ENCODE peak calls at places on chromosomes 7 and 10, in eight cellular contexts. One of them, this sample, is unnamed.

GRCh38 chr10:125174360-125174759 is 14.0 kb upstream of the CTBP2 start:
- DNase-seq in AG04450: no peak
- DNase-seq in B cell: no peak
- DNase-seq in NCI-H1105: no peak
- DNase-seq in COR-L47: no peak
- DNase-seq in stimulated activated CD8-positive, alpha-beta memory T cell treated with anti-CD3 and anti-CD28 coated beads, Interleukin-4, amount 100 ng/mL, for 4 hours: no peak
- DNase-seq in germinal center: no peak
- DNase-seq in HFFc6: no peak
- DNase-seq in this sample: no peak

GRCh38 chr10:84452006-84452405 is 123.6 kb downstream of the CCSER2 start:
- DNase-seq in stimulated activated CD8-positive, alpha-beta memory T cell treated with anti-CD3 and anti-CD28 coated beads, Interleukin-4, amount 100 ng/mL, for 4 hours: no peak
- DNase-seq in germinal center: no peak
- DNase-seq in NCI-H1105: no peak
- DNase-seq in COR-L47: no peak
- DNase-seq in B cell: no peak
- DNase-seq in HFFc6: peak
- DNase-seq in AG04450: no peak
- DNase-seq in this sample: peak

GRCh38 chr7:41045556-41046123 is 657.2 kb downstream of the INHBA start:
- DNase-seq in HFFc6: no peak
- DNase-seq in B cell: no peak
- DNase-seq in NCI-H1105: no peak
- DNase-seq in AG04450: no peak
- DNase-seq in COR-L47: peak
- DNase-seq in germinal center: no peak
- DNase-seq in stimulated activated CD8-positive, alpha-beta memory T cell treated with anti-CD3 and anti-CD28 coated beads, Interleukin-4, amount 100 ng/mL, for 4 hours: no peak
- DNase-seq in this sample: no peak

GRCh38 chr10:87058171-87058570 is 36.5 kb downstream of the GLUD1 start:
- DNase-seq in NCI-H1105: no peak
- DNase-seq in germinal center: no peak
- DNase-seq in stimulated activated CD8-positive, alpha-beta memory T cell treated with anti-CD3 and anti-CD28 coated beads, Interleukin-4, amount 100 ng/mL, for 4 hours: no peak
- DNase-seq in AG04450: no peak
- DNase-seq in B cell: no peak
- DNase-seq in HFFc6: no peak
- DNase-seq in COR-L47: no peak
- DNase-seq in this sample: peak

GRCh38 chr10:89278034-89278535 is 23.8 kb upstream of the IFIT2 start:
- DNase-seq in AG04450: peak
- DNase-seq in HFFc6: peak
- DNase-seq in NCI-H1105: no peak
- DNase-seq in stimulated activated CD8-positive, alpha-beta memory T cell treated with anti-CD3 and anti-CD28 coated beads, Interleukin-4, amount 100 ng/mL, for 4 hours: no peak
- DNase-seq in B cell: no peak
- DNase-seq in germinal center: no peak
- DNase-seq in COR-L47: no peak
- DNase-seq in this sample: peak

GRCh38 chr10:74213019-74213418 is 62.0 kb downstream of the ADK start:
- DNase-seq in COR-L47: no peak
- DNase-seq in NCI-H1105: no peak
- DNase-seq in B cell: no peak
- DNase-seq in HFFc6: no peak
- DNase-seq in AG04450: no peak
- DNase-seq in germinal center: no peak
- DNase-seq in stimulated activated CD8-positive, alpha-beta memory T cell treated with anti-CD3 and anti-CD28 coated beads, Interleukin-4, amount 100 ng/mL, for 4 hours: no peak
- DNase-seq in this sample: no peak

GRCh38 chr10:133013478-133013877 is 71.1 kb upstream of the CFAP46 start:
- DNase-seq in COR-L47: no peak
- DNase-seq in AG04450: no peak
- DNase-seq in germinal center: no peak
- DNase-seq in NCI-H1105: no peak
- DNase-seq in HFFc6: no peak
- DNase-seq in B cell: no peak
- DNase-seq in stimulated activated CD8-positive, alpha-beta memory T cell treated with anti-CD3 and anti-CD28 coated beads, Interleukin-4, amount 100 ng/mL, for 4 hours: no peak
- DNase-seq in this sample: peak

GRCh38 chr7:30327813-30328212 is 43.4 kb downstream of the ZNRF2 start:
- DNase-seq in B cell: no peak
- DNase-seq in HFFc6: peak
- DNase-seq in AG04450: peak
- DNase-seq in COR-L47: no peak
- DNase-seq in NCI-H1105: no peak
- DNase-seq in stimulated activated CD8-positive, alpha-beta memory T cell treated with anti-CD3 and anti-CD28 coated beads, Interleukin-4, amount 100 ng/mL, for 4 hours: no peak
- DNase-seq in germinal center: no peak
- DNase-seq in this sample: no peak

GRCh38 chr10:118850418-118851061 is 95.8 kb upstream of the CACUL1 start:
- DNase-seq in AG04450: no peak
- DNase-seq in COR-L47: peak
- DNase-seq in stimulated activated CD8-positive, alpha-beta memory T cell treated with anti-CD3 and anti-CD28 coated beads, Interleukin-4, amount 100 ng/mL, for 4 hours: peak
- DNase-seq in germinal center: peak
- DNase-seq in HFFc6: peak
- DNase-seq in B cell: peak
- DNase-seq in NCI-H1105: peak
- DNase-seq in this sample: peak

GRCh38 chr10:28532223-28532508 is 752 bp upstream of the WAC start:
- DNase-seq in COR-L47: no peak
- DNase-seq in NCI-H1105: peak
- DNase-seq in B cell: peak
- DNase-seq in stimulated activated CD8-positive, alpha-beta memory T cell treated with anti-CD3 and anti-CD28 coated beads, Interleukin-4, amount 100 ng/mL, for 4 hours: no peak
- DNase-seq in HFFc6: peak
- DNase-seq in AG04450: peak
- DNase-seq in germinal center: no peak
- DNase-seq in this sample: peak

GRCh38 chr10:133133471-133134231 is 26.4 kb upstream of the KNDC1 start:
- DNase-seq in HFFc6: no peak
- DNase-seq in COR-L47: no peak
- DNase-seq in NCI-H1105: no peak
- DNase-seq in AG04450: no peak
- DNase-seq in B cell: no peak
- DNase-seq in stimulated activated CD8-positive, alpha-beta memory T cell treated with anti-CD3 and anti-CD28 coated beads, Interleukin-4, amount 100 ng/mL, for 4 hours: no peak
- DNase-seq in germinal center: no peak
- DNase-seq in this sample: no peak

GRCh38 chr10:61028861-61029361 is 84.9 kb upstream of the RHOBTB1 start:
- DNase-seq in COR-L47: no peak
- DNase-seq in B cell: no peak
- DNase-seq in stimulated activated CD8-positive, alpha-beta memory T cell treated with anti-CD3 and anti-CD28 coated beads, Interleukin-4, amount 100 ng/mL, for 4 hours: no peak
- DNase-seq in germinal center: no peak
- DNase-seq in NCI-H1105: no peak
- DNase-seq in AG04450: peak
- DNase-seq in HFFc6: peak
- DNase-seq in this sample: no peak

GRCh38 chr10:45058992-45059561 is 58.4 kb downstream of the ZNF22 start:
- DNase-seq in AG04450: no peak
- DNase-seq in COR-L47: no peak
- DNase-seq in stimulated activated CD8-positive, alpha-beta memory T cell treated with anti-CD3 and anti-CD28 coated beads, Interleukin-4, amount 100 ng/mL, for 4 hours: no peak
- DNase-seq in germinal center: no peak
- DNase-seq in B cell: no peak
- DNase-seq in NCI-H1105: no peak
- DNase-seq in HFFc6: no peak
- DNase-seq in this sample: no peak

GRCh38 chr7:115274-115911 is 77.0 kb upstream of the FAM20C start:
- DNase-seq in NCI-H1105: no peak
- DNase-seq in B cell: no peak
- DNase-seq in COR-L47: no peak
- DNase-seq in stimulated activated CD8-positive, alpha-beta memory T cell treated with anti-CD3 and anti-CD28 coated beads, Interleukin-4, amount 100 ng/mL, for 4 hours: no peak
- DNase-seq in germinal center: no peak
- DNase-seq in AG04450: no peak
- DNase-seq in HFFc6: no peak
- DNase-seq in this sample: peak

GRCh38 chr10:78397796-78398195 is 364.1 kb downstream of the RPS24 start:
- DNase-seq in HFFc6: no peak
- DNase-seq in AG04450: no peak
- DNase-seq in stimulated activated CD8-positive, alpha-beta memory T cell treated with anti-CD3 and anti-CD28 coated beads, Interleukin-4, amount 100 ng/mL, for 4 hours: no peak
- DNase-seq in COR-L47: no peak
- DNase-seq in germinal center: no peak
- DNase-seq in B cell: no peak
- DNase-seq in NCI-H1105: no peak
- DNase-seq in this sample: no peak

GRCh38 chr7:117808273-117808868 is 64.9 kb downstream of the CTTNBP2 start:
- DNase-seq in COR-L47: peak
- DNase-seq in AG04450: no peak
- DNase-seq in HFFc6: no peak
- DNase-seq in stimulated activated CD8-positive, alpha-beta memory T cell treated with anti-CD3 and anti-CD28 coated beads, Interleukin-4, amount 100 ng/mL, for 4 hours: no peak
- DNase-seq in B cell: no peak
- DNase-seq in germinal center: no peak
- DNase-seq in NCI-H1105: peak
- DNase-seq in this sample: peak

GRCh38 chr10:30057421-30057841 is 2.0 kb downstream of the JCAD start:
- DNase-seq in COR-L47: no peak
- DNase-seq in stimulated activated CD8-positive, alpha-beta memory T cell treated with anti-CD3 and anti-CD28 coated beads, Interleukin-4, amount 100 ng/mL, for 4 hours: no peak
- DNase-seq in germinal center: no peak
- DNase-seq in NCI-H1105: no peak
- DNase-seq in B cell: no peak
- DNase-seq in AG04450: no peak
- DNase-seq in HFFc6: peak
- DNase-seq in this sample: no peak

GRCh38 chr7:2248984-2249694 is 7.1 kb downstream of the NUDT1 start:
- DNase-seq in stimulated activated CD8-positive, alpha-beta memory T cell treated with anti-CD3 and anti-CD28 coated beads, Interleukin-4, amount 100 ng/mL, for 4 hours: no peak
- DNase-seq in AG04450: peak
- DNase-seq in germinal center: no peak
- DNase-seq in COR-L47: no peak
- DNase-seq in NCI-H1105: no peak
- DNase-seq in B cell: no peak
- DNase-seq in HFFc6: peak
- DNase-seq in this sample: peak

GRCh38 chr7:9189683-9190082 is 756.3 kb downstream of the NXPH1 start:
- DNase-seq in AG04450: no peak
- DNase-seq in NCI-H1105: no peak
- DNase-seq in stimulated activated CD8-positive, alpha-beta memory T cell treated with anti-CD3 and anti-CD28 coated beads, Interleukin-4, amount 100 ng/mL, for 4 hours: no peak
- DNase-seq in COR-L47: peak
- DNase-seq in B cell: no peak
- DNase-seq in HFFc6: no peak
- DNase-seq in germinal center: no peak
- DNase-seq in this sample: no peak

GRCh38 chr7:6392712-6393666 is 54.8 kb downstream of the DAGLB start:
- DNase-seq in germinal center: no peak
- DNase-seq in HFFc6: peak
- DNase-seq in NCI-H1105: no peak
- DNase-seq in AG04450: no peak
- DNase-seq in B cell: no peak
- DNase-seq in COR-L47: no peak
- DNase-seq in stimulated activated CD8-positive, alpha-beta memory T cell treated with anti-CD3 and anti-CD28 coated beads, Interleukin-4, amount 100 ng/mL, for 4 hours: no peak
- DNase-seq in this sample: peak

GRCh38 chr7:27551803-27552202 is 110.9 kb downstream of the HIBADH start:
- DNase-seq in stimulated activated CD8-positive, alpha-beta memory T cell treated with anti-CD3 and anti-CD28 coated beads, Interleukin-4, amount 100 ng/mL, for 4 hours: no peak
- DNase-seq in B cell: no peak
- DNase-seq in COR-L47: peak
- DNase-seq in germinal center: no peak
- DNase-seq in HFFc6: no peak
- DNase-seq in NCI-H1105: no peak
- DNase-seq in AG04450: no peak
- DNase-seq in this sample: peak

GRCh38 chr7:124552217-124552616 is 213.4 kb downstream of the GPR37 start:
- DNase-seq in stimulated activated CD8-positive, alpha-beta memory T cell treated with anti-CD3 and anti-CD28 coated beads, Interleukin-4, amount 100 ng/mL, for 4 hours: no peak
- DNase-seq in germinal center: no peak
- DNase-seq in NCI-H1105: no peak
- DNase-seq in HFFc6: no peak
- DNase-seq in B cell: no peak
- DNase-seq in AG04450: no peak
- DNase-seq in COR-L47: no peak
- DNase-seq in this sample: no peak

GRCh38 chr7:90869335-90869734 is 273.2 kb downstream of the CDK14 start:
- DNase-seq in COR-L47: no peak
- DNase-seq in stimulated activated CD8-positive, alpha-beta memory T cell treated with anti-CD3 and anti-CD28 coated beads, Interleukin-4, amount 100 ng/mL, for 4 hours: no peak
- DNase-seq in germinal center: no peak
- DNase-seq in AG04450: no peak
- DNase-seq in B cell: no peak
- DNase-seq in NCI-H1105: no peak
- DNase-seq in HFFc6: no peak
- DNase-seq in this sample: no peak

GRCh38 chr7:77679608-77680007 is 16.7 kb upstream of the RSBN1L start:
- DNase-seq in COR-L47: no peak
- DNase-seq in HFFc6: no peak
- DNase-seq in NCI-H1105: no peak
- DNase-seq in B cell: no peak
- DNase-seq in AG04450: no peak
- DNase-seq in germinal center: no peak
- DNase-seq in stimulated activated CD8-positive, alpha-beta memory T cell treated with anti-CD3 and anti-CD28 coated beads, Interleukin-4, amount 100 ng/mL, for 4 hours: no peak
- DNase-seq in this sample: no peak

GRCh38 chr7:46432666-46433065 is 511.6 kb upstream of the IGFBP3 start:
- DNase-seq in AG04450: no peak
- DNase-seq in B cell: no peak
- DNase-seq in germinal center: no peak
- DNase-seq in NCI-H1105: no peak
- DNase-seq in COR-L47: no peak
- DNase-seq in HFFc6: peak
- DNase-seq in stimulated activated CD8-positive, alpha-beta memory T cell treated with anti-CD3 and anti-CD28 coated beads, Interleukin-4, amount 100 ng/mL, for 4 hours: no peak
- DNase-seq in this sample: no peak

GRCh38 chr10:23031318-23031717 is 64.1 kb upstream of the MSRB2 start:
- DNase-seq in B cell: no peak
- DNase-seq in NCI-H1105: no peak
- DNase-seq in COR-L47: no peak
- DNase-seq in germinal center: no peak
- DNase-seq in HFFc6: no peak
- DNase-seq in AG04450: no peak
- DNase-seq in stimulated activated CD8-positive, alpha-beta memory T cell treated with anti-CD3 and anti-CD28 coated beads, Interleukin-4, amount 100 ng/mL, for 4 hours: no peak
- DNase-seq in this sample: no peak

GRCh38 chr10:60649485-60650271 is 128.6 kb upstream of the CDK1 start:
- DNase-seq in AG04450: no peak
- DNase-seq in stimulated activated CD8-positive, alpha-beta memory T cell treated with anti-CD3 and anti-CD28 coated beads, Interleukin-4, amount 100 ng/mL, for 4 hours: no peak
- DNase-seq in germinal center: no peak
- DNase-seq in NCI-H1105: peak
- DNase-seq in B cell: no peak
- DNase-seq in COR-L47: peak
- DNase-seq in HFFc6: no peak
- DNase-seq in this sample: no peak

GRCh38 chr10:59745163-59745650 is 8.0 kb downstream of the MRLN start:
- DNase-seq in stimulated activated CD8-positive, alpha-beta memory T cell treated with anti-CD3 and anti-CD28 coated beads, Interleukin-4, amount 100 ng/mL, for 4 hours: no peak
- DNase-seq in AG04450: no peak
- DNase-seq in HFFc6: no peak
- DNase-seq in NCI-H1105: no peak
- DNase-seq in B cell: no peak
- DNase-seq in COR-L47: no peak
- DNase-seq in germinal center: no peak
- DNase-seq in this sample: no peak

GRCh38 chr7:65354263-65354662 is 19.4 kb upstream of the ZNF92 start:
- DNase-seq in COR-L47: no peak
- DNase-seq in AG04450: no peak
- DNase-seq in HFFc6: no peak
- DNase-seq in NCI-H1105: no peak
- DNase-seq in germinal center: no peak
- DNase-seq in stimulated activated CD8-positive, alpha-beta memory T cell treated with anti-CD3 and anti-CD28 coated beads, Interleukin-4, amount 100 ng/mL, for 4 hours: no peak
- DNase-seq in B cell: no peak
- DNase-seq in this sample: no peak

GRCh38 chr10:97333351-97333600 is 1.3 kb downstream of the FRAT2 start:
- DNase-seq in stimulated activated CD8-positive, alpha-beta memory T cell treated with anti-CD3 and anti-CD28 coated beads, Interleukin-4, amount 100 ng/mL, for 4 hours: no peak
- DNase-seq in AG04450: peak
- DNase-seq in germinal center: no peak
- DNase-seq in B cell: no peak
- DNase-seq in COR-L47: no peak
- DNase-seq in NCI-H1105: no peak
- DNase-seq in HFFc6: peak
- DNase-seq in this sample: no peak

GRCh38 chr10:82924711-82925110 is 1049.7 kb downstream of the NRG3 start:
- DNase-seq in NCI-H1105: no peak
- DNase-seq in AG04450: no peak
- DNase-seq in B cell: no peak
- DNase-seq in HFFc6: no peak
- DNase-seq in COR-L47: no peak
- DNase-seq in germinal center: no peak
- DNase-seq in stimulated activated CD8-positive, alpha-beta memory T cell treated with anti-CD3 and anti-CD28 coated beads, Interleukin-4, amount 100 ng/mL, for 4 hours: no peak
- DNase-seq in this sample: no peak

GRCh38 chr10:96502561-96503267 is 11.0 kb downstream of the TLL2 start:
- DNase-seq in HFFc6: no peak
- DNase-seq in stimulated activated CD8-positive, alpha-beta memory T cell treated with anti-CD3 and anti-CD28 coated beads, Interleukin-4, amount 100 ng/mL, for 4 hours: no peak
- DNase-seq in germinal center: no peak
- DNase-seq in NCI-H1105: no peak
- DNase-seq in COR-L47: no peak
- DNase-seq in AG04450: no peak
- DNase-seq in B cell: no peak
- DNase-seq in this sample: no peak

GRCh38 chr10:73876157-73876556 is 1.8 kb upstream of the CAMK2G start:
- DNase-seq in AG04450: no peak
- DNase-seq in COR-L47: no peak
- DNase-seq in germinal center: no peak
- DNase-seq in NCI-H1105: no peak
- DNase-seq in HFFc6: no peak
- DNase-seq in B cell: no peak
- DNase-seq in stimulated activated CD8-positive, alpha-beta memory T cell treated with anti-CD3 and anti-CD28 coated beads, Interleukin-4, amount 100 ng/mL, for 4 hours: no peak
- DNase-seq in this sample: no peak

GRCh38 chr10:30691601-30692015 is 62.1 kb upstream of the LYZL2 start:
- DNase-seq in COR-L47: no peak
- DNase-seq in NCI-H1105: no peak
- DNase-seq in HFFc6: peak
- DNase-seq in B cell: no peak
- DNase-seq in germinal center: no peak
- DNase-seq in stimulated activated CD8-positive, alpha-beta memory T cell treated with anti-CD3 and anti-CD28 coated beads, Interleukin-4, amount 100 ng/mL, for 4 hours: no peak
- DNase-seq in AG04450: no peak
- DNase-seq in this sample: no peak